ENCODE peak calls at places on chromosome 1, in four cellular contexts. E is K562, M is HCT116, Y is HepG2. R is an unnamed sample.

GRCh38 chr1:7912145-7912544 is 28.5 kb downstream of the TNFRSF9 start:
- DNase-seq in E (no peak), M (no peak), Y (no peak), R (no peak)

GRCh38 chr1:8473121-8473891 is 155.4 kb downstream of the SLC45A1 start:
- DNase-seq in E (no peak), M (no peak), Y (peak; percentile 55), R (no peak)

GRCh38 chr1:200873671-200874397 is 1.1 kb downstream of the GPR25 start:
- DNase-seq in E (no peak), M (no peak), Y (no peak), R (no peak)

GRCh38 chr1:111538343-111539035 is 35.1 kb upstream of the ADORA3 start:
- DNase-seq in E (no peak), M (no peak), Y (peak; percentile 59), R (no peak)

GRCh38 chr1:30304080-30304479 is 419.3 kb downstream of the MATN1 start:
- DNase-seq in E (no peak), M (no peak), Y (no peak), R (no peak)

GRCh38 chr1:113388621-113389355 is 1.5 kb upstream of the MAGI3 start:
- DNase-seq in E (peak; percentile 23), M (no peak), Y (peak; percentile 91), R (no peak)

GRCh38 chr1:183646780-183647179 is 6.3 kb downstream of the APOBEC4 start:
- DNase-seq in E (no peak), M (no peak), Y (no peak), R (no peak)

GRCh38 chr1:40405812-40406211 is 32.3 kb downstream of the SMAP2 start:
- DNase-seq in E (no peak), M (no peak), Y (no peak), R (no peak)

GRCh38 chr1:173475564-173476196 is 1.5 kb upstream of the PRDX6 start:
- DNase-seq in E (no peak), M (no peak), Y (peak; percentile 33), R (no peak)

GRCh38 chr1:240956020-240956419 is 344.1 kb upstream of the GREM2 start:
- DNase-seq in E (no peak), M (no peak), Y (no peak), R (no peak)

GRCh38 chr1:10528066-10529014 is 53.6 kb downstream of the PEX14 start:
- DNase-seq in E (no peak), M (peak; percentile 80), Y (no peak), R (peak; percentile 92)

GRCh38 chr1:93905734-93906133 is 3.5 kb downstream of the GCLM start:
- DNase-seq in E (no peak), M (no peak), Y (peak; percentile 67), R (no peak)

GRCh38 chr1:156090822-156091188 is 8.5 kb upstream of the MEX3A start:
- DNase-seq in E (peak; percentile 84), M (peak; percentile 73), Y (peak; percentile 74), R (no peak)

DNA sequence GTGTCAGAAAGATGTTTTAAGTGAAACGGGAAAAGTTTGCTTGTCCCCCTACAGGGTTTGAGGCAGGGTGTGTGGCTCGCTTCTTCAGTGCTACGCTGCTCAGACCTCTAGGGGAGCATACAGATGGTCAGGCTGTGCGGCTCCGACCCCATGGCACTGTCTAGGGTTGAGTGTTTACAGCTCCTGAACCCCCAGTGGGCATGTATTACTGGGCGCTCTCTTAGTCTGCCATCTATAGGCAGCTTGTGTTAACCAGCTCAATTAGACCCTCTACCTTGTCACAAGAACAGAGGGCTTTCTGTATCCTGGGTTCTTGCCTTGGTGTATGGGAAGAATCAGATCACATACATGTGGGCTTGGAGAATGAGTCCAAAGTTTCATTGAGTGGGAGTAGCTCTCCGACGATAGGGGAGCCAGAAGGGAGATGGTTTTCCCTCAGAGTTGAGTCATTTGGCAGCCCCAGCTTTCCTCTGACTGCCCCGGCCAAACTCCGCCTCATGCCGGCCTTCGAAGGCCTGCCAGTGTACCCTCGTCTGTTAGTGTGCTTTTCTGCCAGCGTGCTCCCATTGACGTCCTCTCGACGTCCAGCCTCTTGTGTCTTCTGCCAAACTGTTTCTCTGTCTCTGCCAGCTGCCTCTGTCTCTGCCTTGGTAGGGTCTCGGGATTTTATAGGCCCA is 38.6 kb upstream of the ADGRL4 start:
- DNase-seq in E (no peak), M (peak; percentile 16), Y (no peak), R (no peak)
- TF ChIP-seq TCF7L2 in E (no peak), M (no peak), Y (no peak), R (no peak)

DNA sequence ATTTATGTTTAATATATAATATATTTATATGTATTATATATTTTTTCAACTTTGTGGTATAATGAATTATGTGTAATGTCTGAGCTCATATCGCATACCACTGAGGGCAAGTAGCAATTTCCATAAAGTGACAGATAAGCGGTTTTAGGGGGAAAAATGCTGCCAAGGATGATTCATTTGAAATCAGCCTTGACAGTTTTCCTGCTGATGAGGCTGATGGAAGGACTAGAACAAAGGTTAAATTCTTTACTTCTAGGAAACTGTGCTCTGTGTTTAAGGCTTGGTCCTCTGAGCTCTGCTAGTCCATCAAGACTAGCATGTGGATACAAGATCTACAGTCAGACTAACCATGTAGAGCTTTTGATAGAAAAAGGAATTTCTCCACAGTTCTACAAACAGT is 19.3 kb upstream of the DDAH1 start:
- DNase-seq in E (no peak), M (no peak), Y (no peak), R (no peak)
- TF ChIP-seq TCF7L2 in E (no peak), M (no peak), Y (no peak), R (no peak)

DNA sequence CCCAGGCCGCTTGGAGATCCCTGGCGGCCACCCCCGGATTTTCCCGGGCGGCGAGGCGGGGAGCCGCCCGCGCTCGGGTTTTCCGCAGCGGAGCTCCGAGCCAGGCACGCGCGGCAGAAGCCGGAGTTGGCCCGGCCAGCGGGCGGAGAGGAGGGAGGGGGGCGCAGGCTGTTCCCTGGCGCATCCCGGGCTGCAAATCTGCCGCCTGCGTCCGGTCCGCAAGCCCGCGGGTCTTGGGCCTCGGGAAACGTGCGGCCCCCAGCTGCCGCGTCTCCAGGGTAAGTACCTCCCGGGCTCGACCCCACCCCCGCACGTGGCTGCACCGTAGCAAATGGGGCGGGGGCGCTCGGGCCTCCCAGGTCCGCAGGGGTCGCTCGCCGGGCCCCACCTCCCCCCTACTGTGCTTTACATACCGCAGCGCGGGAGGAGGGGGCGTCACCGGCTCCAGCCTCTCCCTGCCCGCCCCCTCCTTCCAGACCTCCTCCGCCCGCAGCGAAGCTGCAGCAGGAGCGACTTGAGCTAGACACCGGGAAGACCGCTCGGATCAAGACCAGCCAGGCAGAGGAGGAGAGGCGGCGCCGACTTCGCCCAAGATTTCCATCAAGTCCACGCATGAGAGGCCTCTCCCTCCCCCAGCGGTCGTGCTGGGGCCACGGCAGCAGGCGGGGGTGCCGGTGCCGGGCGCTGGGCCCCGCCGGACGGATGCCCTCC is 1.6 kb downstream of the TMEM200B start:
- DNase-seq in E (no peak), M (no peak), Y (no peak), R (no peak)
- TF ChIP-seq TCF7L2 in E (no peak), M (no peak), Y (no peak), R (no peak)

GRCh38 chr1:145891587-145892485 is 6.2 kb upstream of the ANKRD35 start:
- DNase-seq in E (peak; percentile 87), M (peak; percentile 97), Y (peak; percentile 99), R (peak; percentile 97)

GRCh38 chr1:145887631-145888030 is 2.0 kb upstream of the ANKRD35 start:
- DNase-seq in E (no peak), M (no peak), Y (peak; percentile 62), R (no peak)

GRCh38 chr1:145892486-145893087 is 6.9 kb upstream of the ANKRD35 start:
- DNase-seq in E (no peak), M (no peak), Y (no peak), R (no peak)

GRCh38 chr1:145891143-145891542 is 5.5 kb upstream of the ANKRD35 start:
- DNase-seq in E (no peak), M (no peak), Y (peak; percentile 36), R (no peak)

GRCh38 chr1:145889722-145890121 is 4.1 kb upstream of the ANKRD35 start:
- DNase-seq in E (no peak), M (no peak), Y (peak; percentile 35), R (no peak)
- TF ChIP-seq TCF7L2 in E (no peak), M (no peak), Y (no peak), R (no peak)

GRCh38 chr1:26711777-26712176 is 16.0 kb downstream of the ARID1A start:
- DNase-seq in E (no peak), M (no peak), Y (no peak), R (no peak)

GRCh38 chr1:26719205-26719604 is 23.4 kb downstream of the ARID1A start:
- DNase-seq in E (no peak), M (no peak), Y (no peak), R (no peak)

GRCh38 chr1:26721669-26722355 is 26.0 kb downstream of the ARID1A start:
- DNase-seq in E (peak; percentile 41), M (no peak), Y (no peak), R (no peak)

GRCh38 chr1:26717066-26717465 is 21.3 kb downstream of the ARID1A start:
- DNase-seq in E (peak; percentile 35), M (no peak), Y (no peak), R (no peak)
- TF ChIP-seq TCF7L2 in E (no peak), M (no peak), Y (no peak), R (no peak)

GRCh38 chr1:155064109-155064812 is 721 bp downstream of the EFNA4 start:
- DNase-seq in E (no peak), M (no peak), Y (peak; percentile 40), R (no peak)
- TF ChIP-seq TCF7L2 in E (no peak), M (peak; percentile 4), Y (no peak), R (no peak)

R was measured in Panc1.